ENCODE peak calls at places on chromosomes 6 and 20, in nine cellular contexts. M is D341Med, B is HFF-Myc, D is H54, Q is NCI-H2029, V is GM23338, P is stromal cell of bone marrow, E is astrocyte, J is EH. X is an unnamed sample.

GRCh38 chr6:3380344-3381232 is 76.3 kb downstream of the SLC22A23 start:
- DNase-seq in M (no peak), B (no peak), D (no peak), Q (peak), V (no peak), P (no peak), E (no peak), J (no peak), X (peak)

GRCh38 chr20:54148947-54149764 is 24.6 kb downstream of the CYP24A1 start:
- DNase-seq in M (no peak), B (no peak), D (no peak), Q (peak), V (peak), P (no peak), E (no peak), J (no peak), X (no peak)

GRCh38 chr6:28816909-28817807 is 106.6 kb downstream of the TRIM27 start:
- DNase-seq in M (no peak), B (peak), D (no peak), Q (no peak), V (peak), P (no peak), E (peak), J (peak), X (no peak)

GRCh38 chr20:36875702-36876472 is at the start of gene TLDC2:
- DNase-seq in M (no peak), B (no peak), D (no peak), Q (no peak), V (no peak), P (no peak), E (no peak), J (no peak), X (no peak)

GRCh38 chr6:44285552-44286284 is 15.5 kb downstream of the TMEM151B start:
- DNase-seq in M (no peak), B (no peak), D (no peak), Q (no peak), V (peak), P (no peak), E (no peak), J (peak), X (no peak)

GRCh38 chr20:26276811-26277210 is 580.2 kb upstream of the ZNF337 start:
- DNase-seq in M (no peak), B (no peak), D (no peak), Q (no peak), V (peak), P (peak), E (peak), J (peak), X (peak)

GRCh38 chr6:109891924-109892323 is 86.2 kb upstream of the GPR6 start:
- DNase-seq in M (no peak), B (no peak), D (no peak), Q (no peak), V (no peak), P (no peak), E (no peak), J (no peak), X (no peak)

GRCh38 chr20:63060057-63060991 is 53.6 kb upstream of the BHLHE23 start:
- DNase-seq in M (peak), B (no peak), D (peak), Q (no peak), V (no peak), P (peak), E (peak), J (peak), X (no peak)

GRCh38 chr6:35311390-35312075 is 13.9 kb downstream of the DEF6 start:
- DNase-seq in M (no peak), B (no peak), D (no peak), Q (no peak), V (no peak), P (no peak), E (no peak), J (no peak), X (no peak)

GRCh38 chr6:164825386-164825785 is 484.0 kb downstream of the C6orf118 start:
- DNase-seq in M (no peak), B (no peak), D (no peak), Q (no peak), V (no peak), P (no peak), E (peak), J (no peak), X (no peak)

GRCh38 chr6:134425521-134426316 is 107.8 kb upstream of the SGK1 start:
- DNase-seq in M (no peak), B (no peak), D (no peak), Q (no peak), V (no peak), P (no peak), E (no peak), J (no peak), X (no peak)

GRCh38 chr20:10280016-10280908 is 61.6 kb downstream of the SNAP25 start:
- DNase-seq in M (no peak), B (no peak), D (no peak), Q (no peak), V (peak), P (no peak), E (peak), J (peak), X (no peak)

GRCh38 chr20:45538209-45538798 is 978 bp downstream of the WFDC6 start:
- DNase-seq in M (peak), B (no peak), D (no peak), Q (no peak), V (peak), P (no peak), E (no peak), J (peak), X (no peak)

GRCh38 chr6:111792241-111792640 is 81.0 kb downstream of the FYN start:
- DNase-seq in M (no peak), B (no peak), D (no peak), Q (no peak), V (no peak), P (no peak), E (no peak), J (no peak), X (no peak)

X was measured in caudate nucleus.